ENCODE peak calls at places on chromosomes 7 and 10, in eight cellular contexts. X is neural progenitor cell; T is K562; V is GM12878; J is effector memory CD4-positive, alpha-beta T cell; E is ascending aorta; M is tibial artery; D is lung. G is an unnamed sample. For H3K27me3, the result is how much of the 10 kb centered on the place peaks cover.

GRCh38 chr7:33724201-33724600 is 181.1 kb upstream of the BMPER start:
- DNase-seq in J (no peak), X (no peak), E (no peak), V (no peak), M (no peak), D (no peak), T (no peak), G (no peak)

GRCh38 chr10:125060851-125061556 is 99.4 kb downstream of the CTBP2 start:
- DNase-seq in E (peak), X (peak), D (peak), M (peak), J (no peak), V (no peak), T (peak), G (peak)

GRCh38 chr7:72069263-72069662 is 342.9 kb downstream of the CALN1 start:
- DNase-seq in X (no peak), M (no peak), E (no peak), T (no peak), J (no peak), D (no peak), V (no peak), G (no peak)

GRCh38 chr7:158684329-158684728 is 20.3 kb downstream of the NCAPG2 start:
- DNase-seq in M (no peak), V (no peak), E (no peak), J (no peak), T (no peak), X (no peak), D (no peak), G (no peak)

GRCh38 chr7:151844080-151844827 is 32.7 kb downstream of the PRKAG2 start:
- DNase-seq in V (no peak), J (no peak), D (no peak), E (no peak), M (no peak), T (no peak), X (no peak), G (peak)

GRCh38 chr7:39252916-39253315 is 275.2 kb downstream of the POU6F2 start:
- DNase-seq in T (no peak), D (no peak), E (no peak), V (no peak), J (no peak), X (peak), M (no peak), G (peak)

GRCh38 chr7:7569113-7569527 is 2.4 kb downstream of the MIOS start:
- DNase-seq in D (no peak), E (no peak), X (no peak), T (no peak), J (no peak), V (peak), M (no peak), G (no peak)

GRCh38 chr7:77327067-77327931 is 88.8 kb downstream of the GSAP start:
- DNase-seq in M (peak), T (no peak), J (no peak), D (peak), V (no peak), E (peak), X (no peak), G (no peak)

GRCh38 chr7:138885383-138886147 is 87.6 kb upstream of the ATP6V0A4 start:
- DNase-seq in M (no peak), J (no peak), E (no peak), X (no peak), V (no peak), T (peak), D (no peak), G (no peak)

GRCh38 chr7:16114633-16115032 is 306.7 kb downstream of the CRPPA start:
- DNase-seq in D (no peak), M (no peak), X (no peak), T (no peak), E (no peak), J (no peak), V (no peak), G (no peak)

GRCh38 chr10:52256832-52257691 is 57.0 kb upstream of the DKK1 start:
- DNase-seq in J (no peak), T (no peak), E (no peak), D (peak), V (peak), M (no peak), X (no peak), G (peak)

GRCh38 chr10:112475565-112476233 is 28.7 kb downstream of the VTI1A start:
- DNase-seq in T (no peak), D (no peak), X (no peak), J (no peak), E (no peak), V (no peak), M (no peak), G (no peak)

GRCh38 chr10:2760736-2761135 is 306.6 kb upstream of the PFKP start:
- DNase-seq in T (no peak), E (no peak), M (no peak), V (no peak), D (no peak), J (no peak), X (no peak), G (no peak)

GRCh38 chr7:151570366-151570915 is 50.7 kb upstream of the RHEB start:
- DNase-seq in T (no peak), J (no peak), M (no peak), D (no peak), V (no peak), E (no peak), X (no peak), G (no peak)

GRCh38 chr7:5094641-5095040 is 49.0 kb downstream of the RBAK start:
- DNase-seq in X (no peak), E (no peak), V (no peak), T (no peak), D (no peak), J (no peak), M (no peak), G (no peak)

GRCh38 chr10:33274096-33274785 is 60.2 kb downstream of the NRP1 start:
- DNase-seq in V (no peak), D (no peak), J (no peak), M (no peak), E (no peak), T (no peak), X (peak), G (no peak)

GRCh38 chr7:111638048-111638447 is 75.8 kb upstream of the IMMP2L start:
- DNase-seq in J (no peak), V (no peak), X (no peak), M (no peak), E (no peak), T (no peak), D (no peak), G (no peak)

GRCh38 chr10:21406595-21407218 is 118.8 kb downstream of the SKIDA1 start:
- DNase-seq in E (no peak), V (no peak), M (no peak), T (peak), J (no peak), X (no peak), D (no peak), G (peak)

GRCh38 chr7:139915301-139915863 is 86.3 kb downstream of the TBXAS1 start:
- DNase-seq in D (no peak), T (no peak), M (no peak), V (no peak), J (no peak), E (no peak), X (no peak), G (no peak)

GRCh38 chr10:63376560-63377304 is 89.0 kb downstream of the JMJD1C start:
- DNase-seq in E (no peak), J (no peak), T (no peak), M (no peak), V (peak), D (no peak), X (no peak), G (no peak)

GRCh38 chr7:91407942-91408341 is 143.7 kb downstream of the FZD1 start:
- DNase-seq in M (no peak), E (no peak), J (no peak), D (no peak), X (no peak), T (no peak), V (no peak), G (no peak)

GRCh38 chr10:119333146-119333792 is 125.9 kb downstream of the GRK5 start:
- DNase-seq in V (no peak), D (no peak), X (no peak), M (no peak), J (no peak), E (no peak), T (no peak), G (no peak)

GRCh38 chr7:135326636-135327280 is 93.1 kb downstream of the STRA8 start:
- DNase-seq in T (no peak), J (no peak), V (no peak), E (no peak), D (no peak), X (no peak), M (no peak), G (peak)

GRCh38 chr7:84139986-84140729 is 54.4 kb downstream of the SEMA3A start:
- DNase-seq in D (no peak), M (no peak), X (no peak), V (no peak), T (no peak), E (no peak), J (no peak), G (no peak)

GRCh38 chr7:19009241-19009935 is 108.0 kb downstream of the TWIST1 start:
- DNase-seq in E (no peak), M (no peak), J (no peak), T (no peak), D (no peak), X (no peak), V (no peak), G (no peak)

GRCh38 chr7:129454249-129454551 is 20.0 kb downstream of the STRIP2 start:
- DNase-seq in T (no peak), X (no peak), E (no peak), D (no peak), V (no peak), M (no peak), J (no peak), G (peak)

GRCh38 chr10:92110039-92110794 is 180.7 kb downstream of the CPEB3 start:
- DNase-seq in D (no peak), E (no peak), V (no peak), M (no peak), X (no peak), J (no peak), T (no peak), G (no peak)

GRCh38 chr10:11175823-11176243 is 158.2 kb downstream of the CELF2 start:
- DNase-seq in J (no peak), X (no peak), T (no peak), V (peak), D (no peak), M (no peak), E (no peak), G (no peak)

GRCh38 chr10:11176746-11177145 is 159.1 kb downstream of the CELF2 start:
- DNase-seq in J (no peak), X (no peak), D (no peak), V (no peak), M (no peak), E (no peak), T (no peak), G (no peak)

GRCh38 chr10:11171452-11171851 is 153.8 kb downstream of the CELF2 start:
- DNase-seq in M (no peak), X (no peak), V (no peak), J (no peak), T (no peak), D (no peak), E (no peak), G (no peak)

GRCh38 chr10:11170993-11171416 is 153.3 kb downstream of the CELF2 start:
- DNase-seq in J (no peak), E (no peak), D (no peak), M (no peak), T (no peak), X (no peak), V (no peak), G (no peak)

DNA sequence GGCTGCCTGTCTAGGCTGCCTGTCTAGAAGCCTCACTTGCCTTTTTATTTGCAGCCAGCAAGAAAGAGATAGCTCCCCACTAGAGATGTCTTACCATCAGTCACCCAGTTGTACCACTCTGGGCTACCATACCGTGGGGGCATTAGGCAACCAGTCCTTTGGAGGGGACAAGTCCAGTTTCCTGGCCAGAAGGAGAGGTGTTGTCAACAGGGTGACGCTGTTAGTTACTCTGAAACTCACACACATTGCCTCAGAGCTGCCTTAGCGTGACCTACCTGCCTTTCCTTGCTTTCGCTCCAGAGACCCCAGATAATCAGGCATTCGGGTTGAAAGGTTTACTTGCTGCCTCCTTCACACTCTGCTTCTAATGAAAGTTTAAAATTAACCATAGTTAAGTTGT is 155.4 kb downstream of the CELF2 start:
- DNase-seq in E (no peak), X (no peak), V (no peak), M (no peak), D (no peak), J (no peak), T (no peak), G (no peak)
- H3K27ac ChIP-seq in E (peak), X (no peak), V (peak), M (no peak), D (peak), J (peak), T (no peak), G (no peak)

DNA sequence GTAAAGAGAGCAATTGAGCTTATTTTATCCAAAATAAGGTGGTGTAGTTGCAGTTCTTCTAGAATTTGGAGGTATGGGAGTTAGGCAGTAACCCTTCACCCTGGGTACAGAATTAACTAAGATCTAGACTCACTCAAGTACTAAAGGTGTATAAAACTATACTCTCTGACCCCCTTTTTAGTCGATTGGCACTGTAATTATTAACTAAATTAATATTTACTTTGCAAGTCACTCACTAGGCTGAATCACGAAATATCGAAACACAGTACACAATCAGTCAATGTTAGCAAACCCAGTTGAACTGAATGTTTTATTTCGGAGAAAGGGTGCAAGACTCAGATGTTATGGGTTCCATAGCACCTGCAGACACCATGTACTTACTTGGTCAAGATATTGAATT is 14.6 kb upstream of the CYP2C19 start:
- DNase-seq in J (no peak), E (no peak), M (no peak), X (no peak), V (no peak), D (no peak), T (no peak), G (no peak)
- H3K27me3 ChIP-seq in J (under half), E (under half), M (under half), X (under half), V (under half), D (under half), T (under half), G (under half)

GRCh38 chr10:97574374-97575100 is 2.0 kb downstream of the ANKRD2 start:
- DNase-seq in X (no peak), J (no peak), E (peak), D (peak), V (no peak), M (no peak), T (no peak), G (peak)
- H3K27ac ChIP-seq in X (no peak), J (no peak), E (peak), D (peak), V (no peak), M (peak), T (no peak), G (peak)

GRCh38 chr7:1523208-1523607 is 7.3 kb upstream of the MAFK start:
- DNase-seq in X (no peak), E (no peak), D (no peak), J (no peak), T (no peak), V (no peak), M (no peak), G (no peak)
- H3K27me3 ChIP-seq in X (under half), E (under half), D (under half), J (under half), T (under half), V (under half), M (under half), G (under half)

DNA sequence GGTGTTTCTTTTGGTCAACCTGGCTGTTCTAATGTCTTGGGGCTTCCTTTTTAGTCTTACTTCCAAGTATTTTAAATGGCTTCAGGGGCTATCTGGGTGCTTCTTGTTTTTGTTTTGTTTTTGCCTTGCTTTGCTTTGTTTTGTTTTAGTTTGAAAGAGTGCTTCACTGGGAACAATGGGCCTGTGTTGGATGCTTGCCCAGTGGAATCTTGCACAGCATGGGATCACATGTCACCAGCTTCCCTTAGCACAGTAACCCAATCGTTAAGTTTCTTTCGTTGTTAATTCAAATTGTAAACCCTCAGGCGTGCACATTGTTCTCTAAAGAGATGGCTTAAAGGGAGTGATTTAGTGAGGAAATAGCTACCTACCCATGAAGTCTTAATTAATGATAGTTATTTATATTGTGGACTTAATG is 8.9 kb downstream of the COL17A1 start:
- DNase-seq in X (peak), E (no peak), V (no peak), D (peak), T (no peak), J (no peak), M (peak), G (peak)
- H3K27ac ChIP-seq in X (peak), E (no peak), V (no peak), D (peak), T (no peak), J (no peak), M (no peak), G (no peak)

DNA sequence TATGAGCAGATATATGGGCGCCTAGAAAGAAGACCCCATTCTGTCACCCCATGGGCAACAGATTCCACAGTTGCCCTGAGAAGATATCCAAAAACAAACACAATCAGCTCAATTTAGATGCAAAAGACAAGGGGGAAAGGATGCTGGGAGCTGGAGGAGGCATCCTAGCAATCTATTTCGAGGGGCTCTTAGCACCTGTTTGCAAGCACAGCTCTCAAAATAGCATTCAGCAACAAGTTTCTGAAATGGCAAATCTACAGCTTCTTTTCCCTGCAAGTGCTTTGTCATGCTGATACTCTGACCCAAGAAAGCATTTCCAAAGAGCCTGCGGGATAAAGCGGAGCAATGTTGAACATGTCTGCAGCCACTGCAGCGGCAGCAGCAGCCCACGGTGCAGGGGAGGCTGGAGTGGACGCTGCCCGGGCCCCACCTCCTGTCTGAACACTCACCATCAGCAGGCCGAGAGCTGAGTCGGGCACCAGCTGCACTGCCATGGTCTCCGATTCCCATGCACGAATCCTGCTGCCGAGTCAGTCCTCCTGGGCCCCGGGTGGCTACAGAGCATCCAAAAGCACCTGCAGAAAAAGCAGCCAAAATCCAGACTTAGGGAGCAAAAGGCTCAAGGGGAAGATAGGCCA is 996 bp downstream of the FRMD4A start:
- DNase-seq in E (no peak), M (no peak), T (no peak), V (no peak), X (peak), D (no peak), J (no peak), G (peak)
- H3K27me3 ChIP-seq in E (under half), M (under half), T (under half), V (under half), X (under half), D (under half), J (under half), G (under half)

G was measured in cardiac muscle cell.